ENCODE peak calls at places on chromosomes 4 and X, in six cellular contexts. J is RWPE1; F is H9; T is NB4; N is fibroblast of pulmonary artery; A is CD4-positive, alpha-beta T cell. L is an unnamed sample.

GRCh38 chr4:108644237-108644636 is 6.2 kb upstream of the OSTC start:
- DNase-seq in J (no peak), F (no peak), N (peak; percentile 36), A (no peak), T (no peak), L (no peak)

GRCh38 chr4:159046683-159047082 is 56.2 kb upstream of the RAPGEF2 start:
- DNase-seq in J (no peak), A (no peak), N (no peak), T (no peak), F (no peak), L (no peak)

GRCh38 chr4:37896206-37896605 is 5.3 kb downstream of the TBC1D1 start:
- DNase-seq in F (no peak), A (no peak), J (no peak), T (no peak), N (no peak), L (no peak)

GRCh38 chr4:99868126-99868596 is 26.1 kb downstream of the LAMTOR3 start:
- DNase-seq in T (no peak), A (no peak), N (peak; percentile 19), J (no peak), F (peak; percentile 32), L (no peak)

GRCh38 chrX:30973784-30974427 is 84.9 kb upstream of the TAB3 start:
- DNase-seq in F (no peak), J (no peak), A (no peak), N (no peak), T (no peak), L (no peak)

GRCh38 chr4:143260750-143261149 is 75.9 kb upstream of the GAB1 start:
- DNase-seq in J (no peak), N (no peak), A (no peak), T (no peak), F (no peak), L (no peak)

GRCh38 chr4:38452009-38452408 is 212.0 kb upstream of the KLF3 start:
- DNase-seq in J (no peak), T (no peak), F (no peak), N (no peak), A (no peak), L (no peak)

GRCh38 chr4:86775061-86775460 is 74.1 kb downstream of the SLC10A6 start:
- DNase-seq in A (no peak), T (no peak), J (no peak), N (no peak), F (no peak), L (no peak)

GRCh38 chrX:112766774-112767173 is 73.9 kb downstream of the AMOT start:
- DNase-seq in A (no peak), N (no peak), F (no peak), T (no peak), J (no peak), L (no peak)
- TF ChIP-seq CTCF in A (no peak), N (no peak), F (no peak), T (no peak), J (no peak), L (no peak)

DNA sequence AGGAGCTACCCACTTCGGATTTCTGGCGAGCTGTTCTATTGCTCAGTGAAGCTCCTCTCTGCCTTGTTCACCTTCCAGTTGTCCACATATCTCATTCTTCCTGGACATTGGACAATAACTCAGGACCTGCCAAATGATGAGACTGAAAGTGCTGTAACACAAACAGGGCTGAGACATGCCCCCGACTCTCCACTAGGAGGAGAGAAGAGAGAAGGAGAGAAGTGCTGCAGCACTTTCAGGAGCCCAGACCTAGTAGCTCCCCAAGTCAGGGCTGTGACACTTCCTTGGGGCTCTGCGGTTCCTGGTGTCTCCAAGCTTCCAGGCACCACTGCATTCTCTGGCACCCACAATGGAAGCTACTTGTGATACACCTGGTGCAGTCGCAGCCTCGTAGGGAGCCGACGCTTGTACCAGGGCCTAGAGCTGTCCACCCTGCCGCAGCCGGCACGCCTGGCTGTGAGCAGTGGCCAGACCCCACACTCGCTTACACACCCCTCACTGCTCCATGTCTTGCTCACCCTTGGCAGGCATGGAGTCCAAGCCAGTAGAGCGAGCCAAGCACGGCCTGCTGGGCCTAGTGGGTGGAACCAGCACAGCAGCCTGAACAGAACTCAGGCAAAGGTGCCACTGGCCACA is 234.9 kb downstream of the TECRL start:
- DNase-seq in F (no peak), T (no peak), A (no peak), J (no peak), N (no peak), L (no peak)
- TF ChIP-seq CTCF in F (peak; percentile 34), T (no peak), A (no peak), J (no peak), N (no peak), L (no peak)

GRCh38 chr4:6296026-6296425 is 26.4 kb downstream of the WFS1 start:
- DNase-seq in J (no peak), T (no peak), F (no peak), A (no peak), N (no peak), L (no peak)
- TF ChIP-seq CTCF in J (no peak), T (no peak), F (no peak), A (no peak), N (no peak), L (no peak)

GRCh38 chrX:123173833-123174232 is 10.2 kb upstream of the GRIA3 start:
- DNase-seq in J (no peak), N (no peak), T (peak; percentile 22), A (no peak), F (no peak), L (peak; percentile 30)
- TF ChIP-seq CTCF in J (no peak), N (peak; percentile 5), T (peak; percentile 9), A (no peak), F (peak; percentile 60), L (no peak)

GRCh38 chrX:147800663-147801062 is 111.1 kb upstream of the FMR1 start:
- DNase-seq in N (no peak), A (no peak), F (no peak), T (no peak), J (no peak), L (no peak)

GRCh38 chrX:147803948-147804347 is 107.8 kb upstream of the FMR1 start:
- DNase-seq in A (no peak), F (no peak), N (peak; percentile 0), J (peak; percentile 4), T (peak; percentile 38), L (peak; percentile 54)
- TF ChIP-seq CTCF in A (no peak), F (peak; percentile 64), N (no peak), J (no peak), T (peak; percentile 43), L (peak; percentile 39)

L was measured in MCF 10A.